ENCODE peak calls at places on chromosomes 7 and 10, in six cellular contexts. Z, A, W, H, U and E are unnamed samples.

GRCh38 chr10:117360016-117360415 is 15.2 kb downstream of the PDZD8 start:
- DNase-seq in Z (no peak), A (no peak), W (no peak), H (no peak), U (peak; percentile 37), E (no peak)

GRCh38 chr7:139687980-139688632 is 89.7 kb downstream of the HIPK2 start:
- DNase-seq in Z (no peak), A (no peak), W (no peak), H (no peak), U (no peak), E (no peak)

GRCh38 chr7:44188480-44189225 is 586 bp downstream of the GCK start:
- DNase-seq in Z (no peak), A (no peak), W (no peak), H (no peak), U (no peak), E (no peak)

GRCh38 chr10:127407551-127407950 is 141.6 kb upstream of the NPS start:
- DNase-seq in Z (no peak), A (no peak), W (no peak), H (no peak), U (no peak), E (no peak)

GRCh38 chr7:114368492-114368891 is 46.1 kb upstream of the FOXP2 start:
- DNase-seq in Z (no peak), A (no peak), W (no peak), H (no peak), U (no peak), E (no peak)

GRCh38 chr10:4188406-4188805 is 403.4 kb upstream of the KLF6 start:
- DNase-seq in Z (no peak), A (no peak), W (no peak), H (no peak), U (no peak), E (no peak)

GRCh38 chr10:19801369-19801768 is 14.9 kb upstream of the PLXDC2 start:
- DNase-seq in Z (no peak), A (no peak), W (no peak), H (no peak), U (no peak), E (no peak)

GRCh38 chr7:134200970-134201369 is 73.8 kb downstream of the LRGUK start:
- DNase-seq in Z (no peak), A (no peak), W (no peak), H (no peak), U (no peak), E (no peak)

GRCh38 chr7:18174996-18175395 is 147.3 kb upstream of the PRPS1L1 start:
- DNase-seq in Z (peak; percentile 6), A (no peak), W (no peak), H (no peak), U (no peak), E (no peak)

GRCh38 chr10:87546971-87547413 is 42.3 kb downstream of the MINPP1 start:
- DNase-seq in Z (no peak), A (peak; percentile 40), W (no peak), H (no peak), U (no peak), E (no peak)

GRCh38 chr7:157384301-157384700 is 47.5 kb downstream of the DNAJB6 start:
- DNase-seq in Z (no peak), A (no peak), W (no peak), H (no peak), U (peak; percentile 23), E (no peak)

GRCh38 chr7:48074231-48074654 is 14.8 kb upstream of the UPP1 start:
- DNase-seq in Z (no peak), A (no peak), W (no peak), H (no peak), U (peak; percentile 14), E (no peak)

GRCh38 chr10:63699785-63700184 is 178.6 kb downstream of the REEP3 start:
- DNase-seq in Z (no peak), A (peak; percentile 57), W (no peak), H (no peak), U (peak; percentile 72), E (no peak)

GRCh38 chr10:99540339-99540672 is 7.6 kb downstream of the NKX2-3 start:
- DNase-seq in Z (no peak), A (no peak), W (no peak), H (no peak), U (no peak), E (no peak)

GRCh38 chr10:121900443-121901174 is 27.2 kb downstream of the ATE1 start:
- DNase-seq in Z (peak; percentile 9), A (no peak), W (peak; percentile 5), H (peak; percentile 31), U (peak; percentile 23), E (peak; percentile 67)

GRCh38 chr10:76717141-76717540 is 920.5 kb downstream of the KCNMA1 start:
- DNase-seq in Z (no peak), A (no peak), W (no peak), H (no peak), U (peak; percentile 89), E (no peak)

GRCh38 chr7:86950360-86950759 is 109.1 kb downstream of the ELAPOR2 start:
- DNase-seq in Z (no peak), A (no peak), W (no peak), H (no peak), U (no peak), E (peak; percentile 12)

GRCh38 chr7:156109076-156109475 is 296.8 kb upstream of the SHH start:
- DNase-seq in Z (no peak), A (no peak), W (no peak), H (no peak), U (no peak), E (no peak)

GRCh38 chr10:126907423-126907970 is 2.3 kb downstream of the DOCK1 start:
- DNase-seq in Z (no peak), A (no peak), W (no peak), H (no peak), U (no peak), E (no peak)

GRCh38 chr10:91596821-91597396 is 36.0 kb downstream of the PPP1R3C start:
- DNase-seq in Z (no peak), A (no peak), W (no peak), H (no peak), U (peak; percentile 79), E (no peak)

GRCh38 chr10:125116041-125116649 is 44.2 kb downstream of the CTBP2 start:
- DNase-seq in Z (no peak), A (no peak), W (no peak), H (no peak), U (no peak), E (no peak)

GRCh38 chr7:105849122-105849855 is 27.1 kb downstream of the ATXN7L1 start:
- DNase-seq in Z (peak; percentile 68), A (no peak), W (peak; percentile 91), H (no peak), U (no peak), E (no peak)

GRCh38 chr10:21517134-21517982 is 8.1 kb downstream of the SKIDA1 start:
- DNase-seq in Z (no peak), A (peak; percentile 68), W (peak; percentile 31), H (peak; percentile 65), U (peak; percentile 64), E (no peak)

GRCh38 chr7:146858690-146859089 is 742.1 kb downstream of the CNTNAP2 start:
- DNase-seq in Z (no peak), A (no peak), W (no peak), H (no peak), U (no peak), E (no peak)
- TF ChIP-seq CTCF in Z (no peak), A (no peak), W (no peak), H (no peak), U (no peak), E (no peak)

DNA sequence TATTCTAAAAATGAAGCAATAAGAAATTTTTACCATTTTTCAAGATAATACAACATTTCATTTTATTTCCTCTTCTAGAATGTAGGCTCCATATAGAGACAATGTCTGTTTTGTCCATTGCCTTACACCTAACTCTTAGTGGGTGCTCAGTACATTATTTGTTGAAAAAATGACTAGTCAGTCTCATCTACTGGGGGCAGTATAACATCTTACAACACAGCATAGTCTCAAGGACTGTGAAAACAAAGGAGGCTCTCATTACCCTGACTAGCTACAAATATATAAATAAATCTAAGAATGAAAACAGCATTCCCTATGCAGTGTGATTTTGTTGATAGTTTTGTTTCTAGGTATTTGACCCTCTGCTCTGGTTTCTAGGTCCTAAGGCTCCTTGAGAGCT is 11.6 kb downstream of the CRPPA start:
- DNase-seq in Z (no peak), A (no peak), W (no peak), H (no peak), U (no peak), E (no peak)
- TF ChIP-seq CTCF in Z (no peak), A (no peak), W (no peak), H (no peak), U (no peak), E (no peak)

GRCh38 chr7:151743481-151743983 is 133.4 kb downstream of the PRKAG2 start:
- DNase-seq in Z (no peak), A (no peak), W (no peak), H (no peak), U (no peak), E (no peak)

GRCh38 chr7:151744051-151744580 is 132.8 kb downstream of the PRKAG2 start:
- DNase-seq in Z (no peak), A (no peak), W (no peak), H (no peak), U (no peak), E (no peak)

GRCh38 chr7:151745706-151746105 is 131.2 kb downstream of the PRKAG2 start:
- DNase-seq in Z (no peak), A (no peak), W (no peak), H (no peak), U (no peak), E (no peak)

GRCh38 chr7:151744656-151745055 is 132.3 kb downstream of the PRKAG2 start:
- DNase-seq in Z (no peak), A (no peak), W (no peak), H (no peak), U (no peak), E (no peak)

DNA sequence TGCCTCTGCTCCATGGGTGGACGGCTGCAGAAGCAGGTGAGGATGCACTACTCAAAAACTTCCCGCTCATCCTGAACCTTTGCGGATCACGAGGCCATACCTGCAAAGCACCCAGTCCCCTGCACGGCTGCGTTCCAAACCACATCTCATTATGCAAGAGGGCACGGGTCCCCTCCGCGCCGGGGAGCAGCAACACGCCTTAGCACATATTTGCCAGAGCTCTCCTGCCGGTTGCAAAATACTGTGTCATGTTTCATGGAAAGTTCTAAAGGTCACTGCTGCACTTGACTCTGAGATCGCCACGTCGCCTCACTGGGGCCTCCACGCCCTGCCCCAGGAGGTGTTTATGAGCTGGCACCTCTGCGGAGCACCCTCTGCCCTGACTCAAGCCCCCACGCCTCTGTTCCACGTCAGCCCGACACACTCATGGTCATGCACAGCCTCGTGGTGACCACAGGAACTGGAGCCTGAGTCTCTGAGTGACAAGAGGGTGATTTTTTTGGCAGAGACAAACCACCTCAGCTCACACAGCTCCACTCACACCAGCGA is 131.8 kb downstream of the PRKAG2 start:
- DNase-seq in Z (no peak), A (no peak), W (peak; percentile 82), H (no peak), U (peak; percentile 89), E (no peak)
- TF ChIP-seq CTCF in Z (no peak), A (no peak), W (no peak), H (no peak), U (peak; percentile 44), E (no peak)

GRCh38 chr10:54441286-54441685 is 359.7 kb downstream of the PCDH15 start:
- DNase-seq in Z (no peak), A (no peak), W (no peak), H (no peak), U (peak; percentile 1), E (no peak)

DNA sequence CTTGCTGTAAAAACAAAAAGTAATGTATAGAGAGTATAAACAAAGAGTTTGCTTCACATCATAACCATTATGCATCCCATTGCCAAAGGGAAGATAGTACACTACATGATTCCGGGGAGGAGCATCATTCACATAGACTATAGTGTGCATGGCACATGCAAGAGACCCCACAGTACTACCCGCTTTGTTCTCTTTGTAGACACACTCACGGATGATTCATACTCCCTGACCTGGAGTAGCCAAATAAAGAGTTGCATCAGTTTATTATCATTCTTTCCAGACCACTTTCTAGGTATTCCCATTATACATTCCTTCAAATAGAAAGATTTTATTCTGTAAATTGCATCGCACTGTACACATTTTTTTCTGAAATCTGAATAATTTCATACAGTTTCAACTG is 356.8 kb downstream of the PCDH15 start:
- DNase-seq in Z (no peak), A (no peak), W (no peak), H (no peak), U (no peak), E (no peak)
- TF ChIP-seq CTCF in Z (no peak), A (no peak), W (no peak), H (no peak), U (no peak), E (no peak)